ENCODE peak calls at places on chromosomes 1 and 21, in five cellular contexts. P is pancreas; Z is K562; Y is activated CD4-positive, alpha-beta memory T cell treated with anti-CD3 and anti-CD28 coated beads, Interleukin-2, amount 10 ng/mL, durations not matched to agents 7 days and 5 days; U is thoracic aorta. H is an unnamed sample.

GRCh38 chr1:170885551-170885950 is 49.8 kb upstream of the MROH9 start:
- DNase-seq in Z (no peak), U (no peak), Y (no peak), P (no peak), H (no peak)

GRCh38 chr1:182601416-182601786 is 2.8 kb downstream of the RGS16 start:
- DNase-seq in U (no peak), Y (peak), Z (peak), P (peak), H (peak)

GRCh38 chr1:41935226-41935625 is 16.5 kb upstream of the HIVEP3 start:
- DNase-seq in U (no peak), Z (no peak), Y (no peak), P (no peak), H (no peak)

GRCh38 chr1:117060441-117061317 is 553 bp downstream of the TTF2 start:
- DNase-seq in P (peak), U (no peak), Y (no peak), Z (peak), H (no peak)

GRCh38 chr1:94734963-94735899 is 84.9 kb upstream of the SLC44A3 start:
- DNase-seq in Y (no peak), P (peak), U (no peak), Z (peak), H (peak)

GRCh38 chr1:94951509-94952208 is 24.7 kb upstream of the CNN3 start:
- DNase-seq in U (no peak), P (no peak), Z (no peak), Y (no peak), H (no peak)

GRCh38 chr1:99702221-99702620 is 56.3 kb downstream of the PALMD start:
- DNase-seq in P (no peak), U (no peak), Y (no peak), Z (no peak), H (no peak)

GRCh38 chr1:112904071-112904830 is 51.7 kb downstream of the SLC16A1 start:
- DNase-seq in Y (peak), Z (peak), U (no peak), P (no peak), H (no peak)

GRCh38 chr21:33948096-33948950 is 32.7 kb upstream of the ATP5PO start:
- DNase-seq in Y (peak), U (no peak), P (peak), Z (peak), H (peak)

GRCh38 chr1:209674957-209675566 is at the start of gene G0S2:
- DNase-seq in Z (peak), P (peak), Y (peak), U (no peak), H (no peak)

GRCh38 chr1:28671254-28671780 is 2.7 kb downstream of the GMEB1 start:
- DNase-seq in P (no peak), Y (no peak), Z (no peak), U (no peak), H (no peak)

GRCh38 chr1:232009741-232010140 is 383.2 kb downstream of the DISC1 start:
- DNase-seq in U (no peak), P (no peak), Y (no peak), Z (no peak), H (no peak)

GRCh38 chr1:229064320-229064908 is 206.5 kb upstream of the RAB4A start:
- DNase-seq in U (no peak), Z (no peak), P (no peak), Y (no peak), H (no peak)

GRCh38 chr1:6625579-6626149 is 996 bp downstream of the THAP3 start:
- DNase-seq in Y (peak), P (no peak), Z (no peak), U (no peak), H (no peak)

GRCh38 chr1:87404306-87404705 is 75.6 kb downstream of the LMO4 start:
- DNase-seq in P (no peak), Z (no peak), Y (peak), U (no peak), H (no peak)

GRCh38 chr1:98906761-98907301 is 97.8 kb downstream of the PLPPR5 start:
- DNase-seq in Z (no peak), U (no peak), P (no peak), Y (no peak), H (no peak)

GRCh38 chr1:163227126-163227525 is 24.4 kb upstream of the RGS5 start:
- DNase-seq in U (no peak), P (no peak), Z (no peak), Y (no peak), H (no peak)

GRCh38 chr1:154857441-154858215 is 12.5 kb downstream of the KCNN3 start:
- DNase-seq in Y (no peak), U (no peak), Z (no peak), P (no peak), H (no peak)

GRCh38 chr21:29647353-29647781 is 292.4 kb downstream of the GRIK1 start:
- DNase-seq in Z (peak), U (no peak), Y (no peak), P (no peak), H (no peak)

GRCh38 chr1:199759268-199759724 is 268.2 kb upstream of the NR5A2 start:
- DNase-seq in U (no peak), Y (no peak), Z (no peak), P (no peak), H (no peak)

GRCh38 chr1:174217787-174218574 is 58.7 kb downstream of the RABGAP1L start:
- DNase-seq in P (no peak), U (no peak), Y (no peak), Z (peak), H (peak)

GRCh38 chr1:116116040-116116439 is 4.8 kb downstream of the MAB21L3 start:
- DNase-seq in Z (no peak), P (no peak), Y (no peak), U (no peak), H (no peak)

GRCh38 chr1:173112129-173112528 is 61.4 kb upstream of the TNFSF18 start:
- DNase-seq in Y (no peak), P (no peak), U (no peak), Z (no peak), H (peak)

GRCh38 chr21:36381841-36382589 is 3.2 kb upstream of the CHAF1B start:
- DNase-seq in U (no peak), P (no peak), Z (no peak), Y (no peak), H (no peak)

GRCh38 chr21:45514311-45515021 is 27.8 kb downstream of the SLC19A1 start:
- DNase-seq in P (no peak), Z (no peak), U (no peak), Y (no peak), H (no peak)

GRCh38 chr1:118948796-118949195 is 39.3 kb downstream of the TBX15 start:
- DNase-seq in Z (no peak), Y (no peak), P (no peak), U (no peak), H (no peak)

GRCh38 chr1:60268451-60268850 is 194.9 kb upstream of the C1orf87 start:
- DNase-seq in U (no peak), Z (no peak), Y (no peak), P (no peak), H (no peak)

GRCh38 chr1:75423616-75424015 is 187.3 kb downstream of the SLC44A5 start:
- DNase-seq in Z (peak), P (no peak), U (no peak), Y (no peak), H (no peak)

GRCh38 chr1:99808391-99809115 is 41.6 kb upstream of the AGL start:
- DNase-seq in U (no peak), Z (peak), Y (peak), P (no peak), H (peak)

GRCh38 chr1:169105434-169106094 is 926 bp upstream of the ATP1B1 start:
- DNase-seq in Y (peak), Z (peak), P (peak), U (no peak), H (peak)

GRCh38 chr1:3466366-3467075 is 12.1 kb downstream of the ARHGEF16 start:
- DNase-seq in U (no peak), P (no peak), Z (no peak), Y (no peak), H (no peak)

GRCh38 chr1:224722838-224723237 is 106.7 kb downstream of the CNIH3 start:
- DNase-seq in Y (no peak), Z (no peak), P (no peak), U (no peak), H (no peak)

GRCh38 chr1:209045326-209046057 is 538.0 kb upstream of the CAMK1G start:
- DNase-seq in Z (no peak), P (peak), Y (no peak), U (no peak), H (no peak)

H was measured in GDM1.